ENCODE peak calls at places on chromosomes 16 and 17, in five cellular contexts. One of them, this sample, is unnamed.

GRCh38 chr17:30310562-30310961 is 18.8 kb upstream of the BLMH start:
- ATAC-seq in stimulated activated naive CD8-positive, alpha-beta T cell treated with anti-CD3 and anti-CD28 coated beads, Interleukin-15, amount 100 ng/mL, for 72 hours: no peak
- ATAC-seq in naive thymus-derived CD4-positive, alpha-beta T cell: no peak
- ATAC-seq in pancreas: no peak
- ATAC-seq in PC-3: no peak
- ATAC-seq in this sample: no peak

GRCh38 chr17:2085648-2085949 is 30.7 kb downstream of the HIC1 start:
- ATAC-seq in stimulated activated naive CD8-positive, alpha-beta T cell treated with anti-CD3 and anti-CD28 coated beads, Interleukin-15, amount 100 ng/mL, for 72 hours: no peak
- ATAC-seq in naive thymus-derived CD4-positive, alpha-beta T cell: no peak
- ATAC-seq in pancreas: no peak
- ATAC-seq in PC-3: no peak
- ATAC-seq in this sample: no peak

GRCh38 chr17:47275245-47275984 is 21.8 kb downstream of the ITGB3 start:
- ATAC-seq in stimulated activated naive CD8-positive, alpha-beta T cell treated with anti-CD3 and anti-CD28 coated beads, Interleukin-15, amount 100 ng/mL, for 72 hours: no peak
- ATAC-seq in naive thymus-derived CD4-positive, alpha-beta T cell: no peak
- ATAC-seq in pancreas: peak; percentile 68
- ATAC-seq in PC-3: peak; percentile 85
- ATAC-seq in this sample: no peak

GRCh38 chr16:87705780-87706277 is 60.0 kb downstream of the KLHDC4 start:
- ATAC-seq in stimulated activated naive CD8-positive, alpha-beta T cell treated with anti-CD3 and anti-CD28 coated beads, Interleukin-15, amount 100 ng/mL, for 72 hours: no peak
- ATAC-seq in naive thymus-derived CD4-positive, alpha-beta T cell: no peak
- ATAC-seq in pancreas: peak; percentile 65
- ATAC-seq in PC-3: no peak
- ATAC-seq in this sample: no peak

GRCh38 chr17:80919331-80920284 is 72.0 kb upstream of the CHMP6 start:
- ATAC-seq in stimulated activated naive CD8-positive, alpha-beta T cell treated with anti-CD3 and anti-CD28 coated beads, Interleukin-15, amount 100 ng/mL, for 72 hours: no peak
- ATAC-seq in naive thymus-derived CD4-positive, alpha-beta T cell: no peak
- ATAC-seq in pancreas: no peak
- ATAC-seq in PC-3: no peak
- ATAC-seq in this sample: no peak

GRCh38 chr17:67647482-67647881 is 70.3 kb upstream of the NOL11 start:
- ATAC-seq in stimulated activated naive CD8-positive, alpha-beta T cell treated with anti-CD3 and anti-CD28 coated beads, Interleukin-15, amount 100 ng/mL, for 72 hours: no peak
- ATAC-seq in naive thymus-derived CD4-positive, alpha-beta T cell: no peak
- ATAC-seq in pancreas: no peak
- ATAC-seq in PC-3: no peak
- ATAC-seq in this sample: no peak

GRCh38 chr17:55737976-55738501 is 12.8 kb upstream of the PCTP start:
- ATAC-seq in stimulated activated naive CD8-positive, alpha-beta T cell treated with anti-CD3 and anti-CD28 coated beads, Interleukin-15, amount 100 ng/mL, for 72 hours: no peak
- ATAC-seq in naive thymus-derived CD4-positive, alpha-beta T cell: no peak
- ATAC-seq in pancreas: no peak
- ATAC-seq in PC-3: no peak
- ATAC-seq in this sample: no peak

GRCh38 chr17:31416503-31416923 is 25.0 kb downstream of the RAB11FIP4 start:
- ATAC-seq in stimulated activated naive CD8-positive, alpha-beta T cell treated with anti-CD3 and anti-CD28 coated beads, Interleukin-15, amount 100 ng/mL, for 72 hours: no peak
- ATAC-seq in naive thymus-derived CD4-positive, alpha-beta T cell: no peak
- ATAC-seq in pancreas: no peak
- ATAC-seq in PC-3: no peak
- ATAC-seq in this sample: no peak

GRCh38 chr16:66476328-66477027 is 49.4 kb downstream of the BEAN1 start:
- ATAC-seq in stimulated activated naive CD8-positive, alpha-beta T cell treated with anti-CD3 and anti-CD28 coated beads, Interleukin-15, amount 100 ng/mL, for 72 hours: no peak
- ATAC-seq in naive thymus-derived CD4-positive, alpha-beta T cell: no peak
- ATAC-seq in pancreas: no peak
- ATAC-seq in PC-3: no peak
- ATAC-seq in this sample: no peak

GRCh38 chr16:79381552-79382042 is 218.9 kb downstream of the MAF start:
- ATAC-seq in stimulated activated naive CD8-positive, alpha-beta T cell treated with anti-CD3 and anti-CD28 coated beads, Interleukin-15, amount 100 ng/mL, for 72 hours: no peak
- ATAC-seq in naive thymus-derived CD4-positive, alpha-beta T cell: peak; percentile 59
- ATAC-seq in pancreas: peak; percentile 26
- ATAC-seq in PC-3: no peak
- ATAC-seq in this sample: no peak

GRCh38 chr16:2194852-2195315 is 1.5 kb downstream of the CASKIN1 start:
- ATAC-seq in stimulated activated naive CD8-positive, alpha-beta T cell treated with anti-CD3 and anti-CD28 coated beads, Interleukin-15, amount 100 ng/mL, for 72 hours: peak; percentile 78
- ATAC-seq in naive thymus-derived CD4-positive, alpha-beta T cell: peak; percentile 73
- ATAC-seq in pancreas: peak; percentile 90
- ATAC-seq in PC-3: peak; percentile 81
- ATAC-seq in this sample: peak; percentile 65

GRCh38 chr16:11636172-11636721 is 32.0 kb upstream of the SNN start:
- ATAC-seq in stimulated activated naive CD8-positive, alpha-beta T cell treated with anti-CD3 and anti-CD28 coated beads, Interleukin-15, amount 100 ng/mL, for 72 hours: no peak
- ATAC-seq in naive thymus-derived CD4-positive, alpha-beta T cell: no peak
- ATAC-seq in pancreas: peak; percentile 73
- ATAC-seq in PC-3: no peak
- ATAC-seq in this sample: peak; percentile 88

GRCh38 chr16:86725401-86725800 is 147.1 kb downstream of the FOXL1 start:
- ATAC-seq in stimulated activated naive CD8-positive, alpha-beta T cell treated with anti-CD3 and anti-CD28 coated beads, Interleukin-15, amount 100 ng/mL, for 72 hours: no peak
- ATAC-seq in naive thymus-derived CD4-positive, alpha-beta T cell: no peak
- ATAC-seq in pancreas: no peak
- ATAC-seq in PC-3: no peak
- ATAC-seq in this sample: no peak

GRCh38 chr16:49754495-49755290 is 101.2 kb downstream of the ZNF423 start:
- ATAC-seq in stimulated activated naive CD8-positive, alpha-beta T cell treated with anti-CD3 and anti-CD28 coated beads, Interleukin-15, amount 100 ng/mL, for 72 hours: peak; percentile 39
- ATAC-seq in naive thymus-derived CD4-positive, alpha-beta T cell: peak; percentile 61
- ATAC-seq in pancreas: peak; percentile 50
- ATAC-seq in PC-3: no peak
- ATAC-seq in this sample: peak; percentile 28

GRCh38 chr16:5502467-5502869 is 404.9 kb upstream of the EEF2KMT start:
- ATAC-seq in stimulated activated naive CD8-positive, alpha-beta T cell treated with anti-CD3 and anti-CD28 coated beads, Interleukin-15, amount 100 ng/mL, for 72 hours: no peak
- ATAC-seq in naive thymus-derived CD4-positive, alpha-beta T cell: no peak
- ATAC-seq in pancreas: no peak
- ATAC-seq in PC-3: no peak
- ATAC-seq in this sample: peak; percentile 39

GRCh38 chr16:11534262-11534661 is 52.5 kb downstream of the LITAF start:
- ATAC-seq in stimulated activated naive CD8-positive, alpha-beta T cell treated with anti-CD3 and anti-CD28 coated beads, Interleukin-15, amount 100 ng/mL, for 72 hours: no peak
- ATAC-seq in naive thymus-derived CD4-positive, alpha-beta T cell: no peak
- ATAC-seq in pancreas: peak; percentile 56
- ATAC-seq in PC-3: no peak
- ATAC-seq in this sample: no peak

GRCh38 chr16:85376292-85377095 is 236.6 kb upstream of the GSE1 start:
- ATAC-seq in stimulated activated naive CD8-positive, alpha-beta T cell treated with anti-CD3 and anti-CD28 coated beads, Interleukin-15, amount 100 ng/mL, for 72 hours: no peak
- ATAC-seq in naive thymus-derived CD4-positive, alpha-beta T cell: no peak
- ATAC-seq in pancreas: peak; percentile 87
- ATAC-seq in PC-3: no peak
- ATAC-seq in this sample: peak; percentile 42

GRCh38 chr17:14428640-14429029 is 127.8 kb downstream of the HS3ST3B1 start:
- ATAC-seq in stimulated activated naive CD8-positive, alpha-beta T cell treated with anti-CD3 and anti-CD28 coated beads, Interleukin-15, amount 100 ng/mL, for 72 hours: peak; percentile 82
- ATAC-seq in naive thymus-derived CD4-positive, alpha-beta T cell: peak; percentile 73
- ATAC-seq in pancreas: no peak
- ATAC-seq in PC-3: no peak
- ATAC-seq in this sample: no peak

GRCh38 chr16:49061315-49061714 is 220.3 kb downstream of the CBLN1 start:
- ATAC-seq in stimulated activated naive CD8-positive, alpha-beta T cell treated with anti-CD3 and anti-CD28 coated beads, Interleukin-15, amount 100 ng/mL, for 72 hours: no peak
- ATAC-seq in naive thymus-derived CD4-positive, alpha-beta T cell: no peak
- ATAC-seq in pancreas: no peak
- ATAC-seq in PC-3: no peak
- ATAC-seq in this sample: no peak

GRCh38 chr17:45171338-45172231 is 9.9 kb downstream of the HEXIM2 start:
- ATAC-seq in stimulated activated naive CD8-positive, alpha-beta T cell treated with anti-CD3 and anti-CD28 coated beads, Interleukin-15, amount 100 ng/mL, for 72 hours: no peak
- ATAC-seq in naive thymus-derived CD4-positive, alpha-beta T cell: no peak
- ATAC-seq in pancreas: peak; percentile 8
- ATAC-seq in PC-3: peak; percentile 45
- ATAC-seq in this sample: peak; percentile 40

GRCh38 chr16:29316673-29317237 is 89.8 kb downstream of the NPIPB11 start:
- ATAC-seq in stimulated activated naive CD8-positive, alpha-beta T cell treated with anti-CD3 and anti-CD28 coated beads, Interleukin-15, amount 100 ng/mL, for 72 hours: no peak
- ATAC-seq in naive thymus-derived CD4-positive, alpha-beta T cell: no peak
- ATAC-seq in pancreas: peak; percentile 64
- ATAC-seq in PC-3: no peak
- ATAC-seq in this sample: no peak

GRCh38 chr17:17161759-17162158 is 44.4 kb downstream of the PLD6 start:
- ATAC-seq in stimulated activated naive CD8-positive, alpha-beta T cell treated with anti-CD3 and anti-CD28 coated beads, Interleukin-15, amount 100 ng/mL, for 72 hours: no peak
- ATAC-seq in naive thymus-derived CD4-positive, alpha-beta T cell: no peak
- ATAC-seq in pancreas: no peak
- ATAC-seq in PC-3: no peak
- ATAC-seq in this sample: no peak

GRCh38 chr16:11240636-11241473 is 15.1 kb downstream of the SOCS1 start:
- ATAC-seq in stimulated activated naive CD8-positive, alpha-beta T cell treated with anti-CD3 and anti-CD28 coated beads, Interleukin-15, amount 100 ng/mL, for 72 hours: peak; percentile 22
- ATAC-seq in naive thymus-derived CD4-positive, alpha-beta T cell: no peak
- ATAC-seq in pancreas: no peak
- ATAC-seq in PC-3: no peak
- ATAC-seq in this sample: no peak

GRCh38 chr16:66292241-66292935 is 74.1 kb upstream of the CDH5 start:
- ATAC-seq in stimulated activated naive CD8-positive, alpha-beta T cell treated with anti-CD3 and anti-CD28 coated beads, Interleukin-15, amount 100 ng/mL, for 72 hours: no peak
- ATAC-seq in naive thymus-derived CD4-positive, alpha-beta T cell: no peak
- ATAC-seq in pancreas: no peak
- ATAC-seq in PC-3: no peak
- ATAC-seq in this sample: no peak

GRCh38 chr16:1828645-1829410 is 1.8 kb downstream of the FAHD1 start:
- ATAC-seq in stimulated activated naive CD8-positive, alpha-beta T cell treated with anti-CD3 and anti-CD28 coated beads, Interleukin-15, amount 100 ng/mL, for 72 hours: no peak
- ATAC-seq in naive thymus-derived CD4-positive, alpha-beta T cell: no peak
- ATAC-seq in pancreas: no peak
- ATAC-seq in PC-3: no peak
- ATAC-seq in this sample: no peak

GRCh38 chr17:58276423-58276822 is 4.3 kb downstream of the MPO start:
- ATAC-seq in stimulated activated naive CD8-positive, alpha-beta T cell treated with anti-CD3 and anti-CD28 coated beads, Interleukin-15, amount 100 ng/mL, for 72 hours: no peak
- ATAC-seq in naive thymus-derived CD4-positive, alpha-beta T cell: no peak
- ATAC-seq in pancreas: no peak
- ATAC-seq in PC-3: no peak
- ATAC-seq in this sample: no peak

GRCh38 chr17:75440738-75441448 is 15.5 kb upstream of the TMEM94 start:
- ATAC-seq in stimulated activated naive CD8-positive, alpha-beta T cell treated with anti-CD3 and anti-CD28 coated beads, Interleukin-15, amount 100 ng/mL, for 72 hours: no peak
- ATAC-seq in naive thymus-derived CD4-positive, alpha-beta T cell: no peak
- ATAC-seq in pancreas: no peak
- ATAC-seq in PC-3: no peak
- ATAC-seq in this sample: no peak

GRCh38 chr17:80348551-80349436 is 66.2 kb upstream of the ENDOV start:
- ATAC-seq in stimulated activated naive CD8-positive, alpha-beta T cell treated with anti-CD3 and anti-CD28 coated beads, Interleukin-15, amount 100 ng/mL, for 72 hours: peak; percentile 75
- ATAC-seq in naive thymus-derived CD4-positive, alpha-beta T cell: no peak
- ATAC-seq in pancreas: no peak
- ATAC-seq in PC-3: peak; percentile 36
- ATAC-seq in this sample: no peak

GRCh38 chr16:9934723-9935508 is 247.3 kb downstream of the GRIN2A start:
- ATAC-seq in stimulated activated naive CD8-positive, alpha-beta T cell treated with anti-CD3 and anti-CD28 coated beads, Interleukin-15, amount 100 ng/mL, for 72 hours: no peak
- ATAC-seq in naive thymus-derived CD4-positive, alpha-beta T cell: no peak
- ATAC-seq in pancreas: no peak
- ATAC-seq in PC-3: no peak
- ATAC-seq in this sample: no peak

GRCh38 chr16:82010649-82011048 is 621 bp downstream of the SDR42E1 start:
- ATAC-seq in stimulated activated naive CD8-positive, alpha-beta T cell treated with anti-CD3 and anti-CD28 coated beads, Interleukin-15, amount 100 ng/mL, for 72 hours: no peak
- ATAC-seq in naive thymus-derived CD4-positive, alpha-beta T cell: no peak
- ATAC-seq in pancreas: no peak
- ATAC-seq in PC-3: no peak
- ATAC-seq in this sample: peak; percentile 41

GRCh38 chr17:48282303-48282702 is 147.7 kb downstream of the SKAP1 start:
- ATAC-seq in stimulated activated naive CD8-positive, alpha-beta T cell treated with anti-CD3 and anti-CD28 coated beads, Interleukin-15, amount 100 ng/mL, for 72 hours: no peak
- ATAC-seq in naive thymus-derived CD4-positive, alpha-beta T cell: no peak
- ATAC-seq in pancreas: no peak
- ATAC-seq in PC-3: no peak
- ATAC-seq in this sample: no peak

GRCh38 chr16:87582221-87582965 is 19.9 kb upstream of the JPH3 start:
- ATAC-seq in stimulated activated naive CD8-positive, alpha-beta T cell treated with anti-CD3 and anti-CD28 coated beads, Interleukin-15, amount 100 ng/mL, for 72 hours: no peak
- ATAC-seq in naive thymus-derived CD4-positive, alpha-beta T cell: no peak
- ATAC-seq in pancreas: peak; percentile 60
- ATAC-seq in PC-3: peak; percentile 45
- ATAC-seq in this sample: peak; percentile 24

GRCh38 chr16:15611610-15612009 is 31.3 kb downstream of the MARF1 start:
- ATAC-seq in stimulated activated naive CD8-positive, alpha-beta T cell treated with anti-CD3 and anti-CD28 coated beads, Interleukin-15, amount 100 ng/mL, for 72 hours: no peak
- ATAC-seq in naive thymus-derived CD4-positive, alpha-beta T cell: no peak
- ATAC-seq in pancreas: peak; percentile 76
- ATAC-seq in PC-3: no peak
- ATAC-seq in this sample: no peak

GRCh38 chr16:102060-102855 is 24.2 kb downstream of the MPG start:
- ATAC-seq in stimulated activated naive CD8-positive, alpha-beta T cell treated with anti-CD3 and anti-CD28 coated beads, Interleukin-15, amount 100 ng/mL, for 72 hours: no peak
- ATAC-seq in naive thymus-derived CD4-positive, alpha-beta T cell: no peak
- ATAC-seq in pancreas: peak; percentile 3
- ATAC-seq in PC-3: no peak
- ATAC-seq in this sample: no peak

This sample was measured in esophagus mucosa.